ENCODE peak calls at places on chromosome 6, in seven cellular contexts. One of them, this sample, is unnamed.

GRCh38 chr6:136012198-136012884 is 160.8 kb downstream of the PDE7B start:
- DNase-seq in dorsolateral prefrontal cortex: no peak
- DNase-seq in upper lobe of right lung: no peak
- DNase-seq in cardiac muscle cell: peak
- DNase-seq in AG04450: peak
- DNase-seq in GM06990: no peak
- DNase-seq in foreskin fibroblast: peak
- DNase-seq in this sample: no peak

GRCh38 chr6:142459267-142459666 is 157.5 kb downstream of the ADGRG6 start:
- DNase-seq in upper lobe of right lung: no peak
- DNase-seq in dorsolateral prefrontal cortex: no peak
- DNase-seq in GM06990: no peak
- DNase-seq in foreskin fibroblast: no peak
- DNase-seq in AG04450: no peak
- DNase-seq in cardiac muscle cell: peak
- DNase-seq in this sample: no peak

GRCh38 chr6:14499804-14500203 is 382.2 kb downstream of the CD83 start:
- DNase-seq in foreskin fibroblast: peak
- DNase-seq in upper lobe of right lung: no peak
- DNase-seq in GM06990: no peak
- DNase-seq in AG04450: peak
- DNase-seq in dorsolateral prefrontal cortex: no peak
- DNase-seq in cardiac muscle cell: peak
- DNase-seq in this sample: no peak

GRCh38 chr6:99349620-99350141 is at the start of gene FAXC:
- DNase-seq in cardiac muscle cell: peak
- DNase-seq in GM06990: peak
- DNase-seq in foreskin fibroblast: peak
- DNase-seq in dorsolateral prefrontal cortex: peak
- DNase-seq in AG04450: no peak
- DNase-seq in upper lobe of right lung: peak
- DNase-seq in this sample: no peak

GRCh38 chr6:90044833-90045337 is 150.6 kb downstream of the GJA10 start:
- DNase-seq in cardiac muscle cell: peak
- DNase-seq in dorsolateral prefrontal cortex: no peak
- DNase-seq in foreskin fibroblast: no peak
- DNase-seq in upper lobe of right lung: no peak
- DNase-seq in AG04450: no peak
- DNase-seq in GM06990: no peak
- DNase-seq in this sample: no peak

GRCh38 chr6:12280458-12280857 is 9.7 kb upstream of the EDN1 start:
- DNase-seq in GM06990: no peak
- DNase-seq in AG04450: no peak
- DNase-seq in upper lobe of right lung: no peak
- DNase-seq in cardiac muscle cell: peak
- DNase-seq in dorsolateral prefrontal cortex: no peak
- DNase-seq in foreskin fibroblast: peak
- DNase-seq in this sample: no peak

GRCh38 chr6:143410859-143411270 is 39.6 kb downstream of the ADAT2 start:
- DNase-seq in AG04450: no peak
- DNase-seq in cardiac muscle cell: peak
- DNase-seq in dorsolateral prefrontal cortex: no peak
- DNase-seq in foreskin fibroblast: peak
- DNase-seq in upper lobe of right lung: no peak
- DNase-seq in GM06990: no peak
- DNase-seq in this sample: no peak

GRCh38 chr6:37005061-37005810 is at the start of gene FGD2:
- DNase-seq in dorsolateral prefrontal cortex: no peak
- DNase-seq in GM06990: peak
- DNase-seq in foreskin fibroblast: no peak
- DNase-seq in cardiac muscle cell: no peak
- DNase-seq in upper lobe of right lung: no peak
- DNase-seq in AG04450: no peak
- DNase-seq in this sample: peak

DNA sequence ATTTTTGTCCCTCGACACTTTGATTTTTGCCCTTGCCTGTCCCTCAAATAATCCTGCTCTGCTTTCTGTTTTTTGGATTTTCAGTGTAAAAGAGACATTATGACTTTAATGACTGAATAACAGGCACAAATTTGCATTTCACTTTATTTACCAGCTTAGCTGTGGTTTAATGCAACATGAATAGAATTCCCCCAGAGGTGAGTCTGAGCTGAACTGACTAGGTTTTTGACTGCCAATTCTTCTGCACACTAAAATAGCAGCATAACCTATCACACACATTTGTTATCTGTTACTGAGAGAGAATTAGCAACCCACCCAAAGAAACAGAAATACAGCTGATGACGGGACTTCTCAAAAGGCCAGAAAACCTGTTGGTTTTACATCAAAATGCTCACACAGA is 3.9 kb upstream of the RBM24 start:
- DNase-seq in foreskin fibroblast: no peak
- DNase-seq in AG04450: no peak
- DNase-seq in dorsolateral prefrontal cortex: no peak
- DNase-seq in GM06990: no peak
- DNase-seq in upper lobe of right lung: no peak
- DNase-seq in cardiac muscle cell: no peak
- DNase-seq in this sample: no peak
- H3K4me3 ChIP-seq in foreskin fibroblast: no peak
- H3K4me3 ChIP-seq in AG04450: no peak
- H3K4me3 ChIP-seq in dorsolateral prefrontal cortex: no peak
- H3K4me3 ChIP-seq in GM06990: no peak
- H3K4me3 ChIP-seq in upper lobe of right lung: no peak
- H3K4me3 ChIP-seq in cardiac muscle cell: peak
- H3K4me3 ChIP-seq in this sample: no peak

DNA sequence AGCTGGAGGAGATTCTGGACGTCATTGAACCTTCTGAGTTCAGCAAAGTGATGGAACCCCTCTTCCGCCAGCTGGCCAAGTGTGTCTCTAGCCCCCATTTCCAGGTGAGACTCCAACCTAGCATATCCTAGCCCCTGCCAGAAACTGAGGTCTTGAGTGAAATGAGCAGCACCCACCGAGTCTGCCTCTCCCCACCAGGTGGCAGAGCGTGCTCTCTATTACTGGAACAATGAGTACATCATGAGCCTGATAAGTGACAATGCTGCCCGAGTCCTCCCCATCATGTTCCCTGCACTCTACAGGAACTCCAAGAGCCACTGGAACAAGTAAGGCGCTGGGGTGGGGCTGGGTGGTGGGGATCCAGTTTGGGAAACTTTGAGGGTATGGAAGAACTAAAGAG is 4.6 kb downstream of the MEA1 start:
- DNase-seq in dorsolateral prefrontal cortex: no peak
- DNase-seq in foreskin fibroblast: no peak
- DNase-seq in AG04450: no peak
- DNase-seq in upper lobe of right lung: no peak
- DNase-seq in GM06990: no peak
- DNase-seq in cardiac muscle cell: peak
- DNase-seq in this sample: no peak
- TF ChIP-seq CTCF in dorsolateral prefrontal cortex: peak
- TF ChIP-seq CTCF in foreskin fibroblast: peak
- TF ChIP-seq CTCF in AG04450: peak
- TF ChIP-seq CTCF in upper lobe of right lung: peak
- TF ChIP-seq CTCF in GM06990: peak
- TF ChIP-seq CTCF in cardiac muscle cell: peak
- TF ChIP-seq CTCF in this sample: peak

GRCh38 chr6:158850807-158851115 is 31.6 kb upstream of the EZR start:
- DNase-seq in dorsolateral prefrontal cortex: no peak
- DNase-seq in cardiac muscle cell: peak
- DNase-seq in upper lobe of right lung: no peak
- DNase-seq in GM06990: no peak
- DNase-seq in foreskin fibroblast: no peak
- DNase-seq in AG04450: no peak
- DNase-seq in this sample: no peak
- H3K4me3 ChIP-seq in dorsolateral prefrontal cortex: no peak
- H3K4me3 ChIP-seq in cardiac muscle cell: no peak
- H3K4me3 ChIP-seq in upper lobe of right lung: no peak
- H3K4me3 ChIP-seq in GM06990: no peak
- H3K4me3 ChIP-seq in foreskin fibroblast: no peak
- H3K4me3 ChIP-seq in AG04450: no peak
- H3K4me3 ChIP-seq in this sample: no peak

GRCh38 chr6:151546941-151547659 is 53.3 kb downstream of the CCDC170 start:
- DNase-seq in GM06990: no peak
- DNase-seq in foreskin fibroblast: no peak
- DNase-seq in cardiac muscle cell: no peak
- DNase-seq in dorsolateral prefrontal cortex: no peak
- DNase-seq in upper lobe of right lung: no peak
- DNase-seq in AG04450: no peak
- DNase-seq in this sample: no peak
- TF ChIP-seq CTCF in GM06990: peak
- TF ChIP-seq CTCF in foreskin fibroblast: no peak
- TF ChIP-seq CTCF in cardiac muscle cell: no peak
- TF ChIP-seq CTCF in dorsolateral prefrontal cortex: no peak
- TF ChIP-seq CTCF in upper lobe of right lung: no peak
- TF ChIP-seq CTCF in AG04450: no peak
- TF ChIP-seq CTCF in this sample: peak

DNA sequence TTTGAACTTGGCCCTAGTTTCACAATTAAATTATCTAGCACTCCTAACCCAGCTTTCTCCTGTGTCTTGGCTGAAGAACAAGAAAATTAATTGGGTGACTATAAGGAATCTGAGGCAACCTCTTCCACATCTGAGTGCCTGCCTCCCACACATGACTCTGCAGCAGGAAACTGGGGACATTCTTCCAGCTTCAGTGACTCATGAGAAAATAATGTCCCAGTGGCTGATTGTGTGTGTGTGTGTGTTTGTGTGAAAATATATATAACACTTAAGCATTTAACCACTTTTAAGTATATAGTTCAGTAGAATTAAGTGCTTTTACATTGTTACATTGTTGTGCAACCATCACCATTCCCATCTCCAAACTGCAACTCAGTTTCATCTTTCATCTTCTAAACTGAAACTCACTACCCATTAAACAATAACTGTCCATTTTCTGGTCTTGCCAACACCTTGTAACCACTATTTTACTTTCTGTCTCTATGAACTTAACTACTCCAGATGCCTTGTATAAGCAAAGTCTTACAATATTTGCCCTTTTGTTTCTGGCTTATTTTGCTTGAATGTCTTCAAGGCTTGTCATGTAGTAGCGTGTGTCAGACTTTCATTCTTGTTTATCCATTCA is 8.7 kb downstream of the TRIM38 start:
- DNase-seq in dorsolateral prefrontal cortex: no peak
- DNase-seq in GM06990: no peak
- DNase-seq in foreskin fibroblast: peak
- DNase-seq in AG04450: peak
- DNase-seq in upper lobe of right lung: no peak
- DNase-seq in cardiac muscle cell: peak
- DNase-seq in this sample: no peak
- H3K4me3 ChIP-seq in dorsolateral prefrontal cortex: no peak
- H3K4me3 ChIP-seq in GM06990: no peak
- H3K4me3 ChIP-seq in foreskin fibroblast: no peak
- H3K4me3 ChIP-seq in AG04450: no peak
- H3K4me3 ChIP-seq in upper lobe of right lung: no peak
- H3K4me3 ChIP-seq in cardiac muscle cell: no peak
- H3K4me3 ChIP-seq in this sample: no peak

GRCh38 chr6:79544939-79545450 is 7.8 kb upstream of the LCA5 start:
- DNase-seq in foreskin fibroblast: peak
- DNase-seq in cardiac muscle cell: peak
- DNase-seq in upper lobe of right lung: peak
- DNase-seq in AG04450: peak
- DNase-seq in GM06990: peak
- DNase-seq in dorsolateral prefrontal cortex: peak
- DNase-seq in this sample: peak
- TF ChIP-seq CTCF in foreskin fibroblast: peak
- TF ChIP-seq CTCF in cardiac muscle cell: peak
- TF ChIP-seq CTCF in upper lobe of right lung: peak
- TF ChIP-seq CTCF in AG04450: peak
- TF ChIP-seq CTCF in GM06990: peak
- TF ChIP-seq CTCF in dorsolateral prefrontal cortex: peak
- TF ChIP-seq CTCF in this sample: peak

GRCh38 chr6:84776392-84776791 is 12.0 kb upstream of the TBX18 start:
- DNase-seq in AG04450: no peak
- DNase-seq in cardiac muscle cell: no peak
- DNase-seq in foreskin fibroblast: no peak
- DNase-seq in dorsolateral prefrontal cortex: no peak
- DNase-seq in upper lobe of right lung: no peak
- DNase-seq in GM06990: no peak
- DNase-seq in this sample: no peak

GRCh38 chr6:84773133-84773430 is 8.7 kb upstream of the TBX18 start:
- DNase-seq in upper lobe of right lung: no peak
- DNase-seq in AG04450: no peak
- DNase-seq in dorsolateral prefrontal cortex: no peak
- DNase-seq in GM06990: no peak
- DNase-seq in cardiac muscle cell: no peak
- DNase-seq in foreskin fibroblast: no peak
- DNase-seq in this sample: no peak

GRCh38 chr6:84772428-84773132 is 8.2 kb upstream of the TBX18 start:
- DNase-seq in dorsolateral prefrontal cortex: no peak
- DNase-seq in upper lobe of right lung: no peak
- DNase-seq in AG04450: no peak
- DNase-seq in cardiac muscle cell: peak
- DNase-seq in foreskin fibroblast: no peak
- DNase-seq in GM06990: no peak
- DNase-seq in this sample: no peak

GRCh38 chr6:84773431-84774173 is 9.2 kb upstream of the TBX18 start:
- DNase-seq in GM06990: peak
- DNase-seq in cardiac muscle cell: peak
- DNase-seq in AG04450: no peak
- DNase-seq in dorsolateral prefrontal cortex: no peak
- DNase-seq in upper lobe of right lung: no peak
- DNase-seq in foreskin fibroblast: no peak
- DNase-seq in this sample: no peak

GRCh38 chr6:84774174-84775158 is 10.1 kb upstream of the TBX18 start:
- DNase-seq in dorsolateral prefrontal cortex: no peak
- DNase-seq in AG04450: no peak
- DNase-seq in upper lobe of right lung: peak
- DNase-seq in cardiac muscle cell: peak
- DNase-seq in GM06990: peak
- DNase-seq in foreskin fibroblast: peak
- DNase-seq in this sample: no peak
- H3K4me3 ChIP-seq in dorsolateral prefrontal cortex: peak
- H3K4me3 ChIP-seq in AG04450: peak
- H3K4me3 ChIP-seq in upper lobe of right lung: peak
- H3K4me3 ChIP-seq in cardiac muscle cell: peak
- H3K4me3 ChIP-seq in GM06990: no peak
- H3K4me3 ChIP-seq in foreskin fibroblast: peak
- H3K4me3 ChIP-seq in this sample: no peak

DNA sequence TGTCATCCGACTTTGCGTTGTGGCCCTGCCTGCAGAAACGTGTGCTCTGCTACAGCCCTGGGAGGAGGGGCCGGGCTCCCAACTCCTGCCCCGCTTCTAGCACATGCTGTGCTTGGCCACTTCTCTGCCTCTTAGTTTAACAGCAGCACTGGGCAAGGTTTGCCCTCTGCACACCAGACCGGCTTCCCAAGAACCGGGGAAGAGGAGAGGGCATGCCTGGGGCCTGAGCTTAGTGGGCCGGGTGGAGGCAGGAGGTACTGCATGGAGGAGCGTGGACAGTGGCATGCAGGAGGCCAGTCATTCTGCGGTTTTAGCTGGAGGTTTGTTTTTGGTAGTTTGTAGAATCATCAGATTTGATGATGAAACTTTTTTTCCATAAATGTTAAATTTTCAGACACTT is 45.5 kb downstream of the CEP43 start:
- DNase-seq in GM06990: no peak
- DNase-seq in dorsolateral prefrontal cortex: no peak
- DNase-seq in AG04450: no peak
- DNase-seq in upper lobe of right lung: no peak
- DNase-seq in cardiac muscle cell: peak
- DNase-seq in foreskin fibroblast: no peak
- DNase-seq in this sample: no peak
- TF ChIP-seq CTCF in GM06990: no peak
- TF ChIP-seq CTCF in dorsolateral prefrontal cortex: no peak
- TF ChIP-seq CTCF in AG04450: no peak
- TF ChIP-seq CTCF in upper lobe of right lung: no peak
- TF ChIP-seq CTCF in cardiac muscle cell: no peak
- TF ChIP-seq CTCF in foreskin fibroblast: no peak
- TF ChIP-seq CTCF in this sample: no peak

This sample was measured in GM12864.